ENCODE peak calls at places on chromosomes 11 and 22, in four cellular contexts. T is OCI-M1, U is left lung, S is nephron progenitor cell. A is an unnamed sample.

GRCh38 chr22:17470880-17471500 is 92.3 kb upstream of the SLC25A18 start:
- DNase-seq in T (no peak), U (no peak), S (no peak), A (no peak)

GRCh38 chr11:12569499-12570040 is 104.7 kb upstream of the TEAD1 start:
- DNase-seq in T (no peak), U (no peak), S (no peak), A (no peak)

GRCh38 chr11:34345012-34345804 is 12.6 kb downstream of the ABTB2 start:
- DNase-seq in T (no peak), U (no peak), S (no peak), A (no peak)

GRCh38 chr11:117818036-117818858 is 6.3 kb downstream of the FXYD2 start:
- DNase-seq in T (no peak), U (no peak), S (no peak), A (no peak)

GRCh38 chr11:70739091-70739490 is 340.8 kb downstream of the CTTN start:
- DNase-seq in T (no peak), U (no peak), S (no peak), A (no peak)

GRCh38 chr22:28800308-28801041 is at the start of gene XBP1:
- DNase-seq in T (peak), U (peak), S (peak), A (peak)

GRCh38 chr11:6855971-6856542 is 6.8 kb upstream of the OR10A2 start:
- DNase-seq in T (peak), U (no peak), S (no peak), A (no peak)

GRCh38 chr11:79427126-79427525 is 13.7 kb downstream of the TENM4 start:
- DNase-seq in T (no peak), U (no peak), S (no peak), A (no peak)

GRCh38 chr11:115501895-115502589 is 2.2 kb downstream of the CADM1 start:
- DNase-seq in T (no peak), U (no peak), S (peak), A (no peak)

GRCh38 chr11:20042025-20042639 is 118.1 kb downstream of the DBX1 start:
- DNase-seq in T (no peak), U (no peak), S (no peak), A (no peak)

A was measured in mesenteric fat pad.